ENCODE peak calls at places on chromosomes 5 and 9, in ten cellular contexts. L is sigmoid colon, T is cardiac fibroblast, X is B cell, O is brain microvascular endothelial cell, C is colonic mucosa, F is fibroblast of mammary gland, Y is neural crest cell, G is ascending aorta, D is Calu3. N is an unnamed sample.

GRCh38 chr9:80146466-80146865 is 574.7 kb downstream of the TLE4 start:
- DNase-seq in L (no peak), T (peak), X (no peak), O (peak), C (no peak), F (peak), Y (no peak), G (no peak), D (no peak), N (no peak)

GRCh38 chr9:114929166-114929565 is 1.2 kb downstream of the TNFSF8 start:
- DNase-seq in L (no peak), T (no peak), X (peak), O (no peak), C (no peak), F (no peak), Y (no peak), G (no peak), D (no peak), N (peak)

GRCh38 chr9:131657890-131658752 is 81.8 kb downstream of the RAPGEF1 start:
- DNase-seq in L (no peak), T (peak), X (no peak), O (peak), C (no peak), F (peak), Y (no peak), G (no peak), D (peak), N (no peak)

GRCh38 chr5:154321546-154321945 is 124.3 kb upstream of the SAP30L start:
- DNase-seq in L (no peak), T (no peak), X (no peak), O (no peak), C (no peak), F (no peak), Y (no peak), G (no peak), D (no peak), N (no peak)

GRCh38 chr9:38768351-38768761 is 48.4 kb upstream of the FAM240B start:
- DNase-seq in L (no peak), T (no peak), X (no peak), O (no peak), C (no peak), F (no peak), Y (no peak), G (no peak), D (no peak), N (no peak)

GRCh38 chr5:161847896-161848510 is at the start of gene GABRA1:
- DNase-seq in L (no peak), T (peak), X (no peak), O (no peak), C (no peak), F (no peak), Y (peak), G (no peak), D (no peak), N (no peak)

GRCh38 chr5:31738199-31738598 is 99.3 kb downstream of the PDZD2 start:
- DNase-seq in L (no peak), T (no peak), X (no peak), O (no peak), C (no peak), F (no peak), Y (no peak), G (no peak), D (no peak), N (no peak)

GRCh38 chr5:16550316-16550952 is 66.4 kb downstream of the RETREG1 start:
- DNase-seq in L (no peak), T (peak), X (no peak), O (no peak), C (peak), F (peak), Y (peak), G (no peak), D (peak), N (peak)

GRCh38 chr5:58317009-58317408 is 142.9 kb downstream of the PLK2 start:
- DNase-seq in L (no peak), T (no peak), X (no peak), O (no peak), C (no peak), F (no peak), Y (no peak), G (no peak), D (no peak), N (no peak)

GRCh38 chr5:159933531-159934485 is 17.5 kb downstream of the ADRA1B start:
- DNase-seq in L (no peak), T (no peak), X (no peak), O (no peak), C (no peak), F (no peak), Y (no peak), G (no peak), D (no peak), N (no peak)

GRCh38 chr9:14517154-14517906 is 175.9 kb downstream of the ZDHHC21 start:
- DNase-seq in L (no peak), T (no peak), X (no peak), O (no peak), C (no peak), F (no peak), Y (no peak), G (no peak), D (no peak), N (no peak)

GRCh38 chr9:100281676-100282387 is 70.9 kb downstream of the TEX10 start:
- DNase-seq in L (no peak), T (no peak), X (no peak), O (no peak), C (no peak), F (no peak), Y (no peak), G (no peak), D (no peak), N (no peak)

GRCh38 chr5:97224112-97224750 is 41.2 kb upstream of the RIOK2 start:
- DNase-seq in L (no peak), T (peak), X (no peak), O (no peak), C (no peak), F (peak), Y (no peak), G (no peak), D (no peak), N (no peak)

GRCh38 chr9:135137398-135137832 is 49.9 kb downstream of the OLFM1 start:
- DNase-seq in L (no peak), T (no peak), X (no peak), O (no peak), C (no peak), F (peak), Y (peak), G (no peak), D (no peak), N (no peak)

GRCh38 chr9:134489621-134490380 is 151.8 kb upstream of the COL5A1 start:
- DNase-seq in L (peak), T (no peak), X (no peak), O (no peak), C (no peak), F (no peak), Y (no peak), G (no peak), D (no peak), N (no peak)

GRCh38 chr9:89555426-89556375 is 49.1 kb upstream of the GADD45G start:
- DNase-seq in L (no peak), T (peak), X (no peak), O (no peak), C (no peak), F (peak), Y (no peak), G (no peak), D (no peak), N (peak)

GRCh38 chr9:106954562-106954961 is 91.6 kb downstream of the ZNF462 start:
- DNase-seq in L (no peak), T (peak), X (no peak), O (no peak), C (no peak), F (no peak), Y (no peak), G (no peak), D (no peak), N (no peak)

GRCh38 chr9:124353811-124354274 is 61.4 kb downstream of the PSMB7 start:
- DNase-seq in L (peak), T (peak), X (no peak), O (no peak), C (no peak), F (peak), Y (no peak), G (no peak), D (no peak), N (no peak)

GRCh38 chr9:126754436-126755324 is 50.2 kb upstream of the ZBTB43 start:
- DNase-seq in L (no peak), T (no peak), X (no peak), O (no peak), C (peak), F (no peak), Y (no peak), G (no peak), D (no peak), N (no peak)

GRCh38 chr5:87836696-87837095 is 424.0 kb upstream of the CCNH start:
- DNase-seq in L (no peak), T (no peak), X (no peak), O (no peak), C (no peak), F (no peak), Y (no peak), G (no peak), D (no peak), N (no peak)

GRCh38 chr9:135478858-135479468 is 619 bp upstream of the PPP1R26 start:
- DNase-seq in L (peak), T (peak), X (peak), O (no peak), C (peak), F (peak), Y (peak), G (no peak), D (peak), N (no peak)

GRCh38 chr9:95192631-95193030 is 124.9 kb downstream of the FANCC start:
- DNase-seq in L (no peak), T (no peak), X (no peak), O (no peak), C (no peak), F (no peak), Y (no peak), G (no peak), D (no peak), N (no peak)

GRCh38 chr5:110916373-110917049 is 155.0 kb upstream of the TSLP start:
- DNase-seq in L (no peak), T (peak), X (no peak), O (peak), C (no peak), F (peak), Y (no peak), G (no peak), D (peak), N (no peak)

GRCh38 chr9:131297903-131298302 is 8.4 kb downstream of the PLPP7 start:
- DNase-seq in L (no peak), T (no peak), X (no peak), O (no peak), C (no peak), F (no peak), Y (no peak), G (no peak), D (no peak), N (no peak)

GRCh38 chr5:56298329-56298962 is 65.3 kb upstream of the ANKRD55 start:
- DNase-seq in L (no peak), T (no peak), X (no peak), O (no peak), C (no peak), F (no peak), Y (no peak), G (no peak), D (no peak), N (no peak)
- TF ChIP-seq CTCF in L (no peak), T (no peak), X (no peak), O (no peak), C (no peak), F (no peak), Y (no peak), G (no peak), D (no peak), N (no peak)

DNA sequence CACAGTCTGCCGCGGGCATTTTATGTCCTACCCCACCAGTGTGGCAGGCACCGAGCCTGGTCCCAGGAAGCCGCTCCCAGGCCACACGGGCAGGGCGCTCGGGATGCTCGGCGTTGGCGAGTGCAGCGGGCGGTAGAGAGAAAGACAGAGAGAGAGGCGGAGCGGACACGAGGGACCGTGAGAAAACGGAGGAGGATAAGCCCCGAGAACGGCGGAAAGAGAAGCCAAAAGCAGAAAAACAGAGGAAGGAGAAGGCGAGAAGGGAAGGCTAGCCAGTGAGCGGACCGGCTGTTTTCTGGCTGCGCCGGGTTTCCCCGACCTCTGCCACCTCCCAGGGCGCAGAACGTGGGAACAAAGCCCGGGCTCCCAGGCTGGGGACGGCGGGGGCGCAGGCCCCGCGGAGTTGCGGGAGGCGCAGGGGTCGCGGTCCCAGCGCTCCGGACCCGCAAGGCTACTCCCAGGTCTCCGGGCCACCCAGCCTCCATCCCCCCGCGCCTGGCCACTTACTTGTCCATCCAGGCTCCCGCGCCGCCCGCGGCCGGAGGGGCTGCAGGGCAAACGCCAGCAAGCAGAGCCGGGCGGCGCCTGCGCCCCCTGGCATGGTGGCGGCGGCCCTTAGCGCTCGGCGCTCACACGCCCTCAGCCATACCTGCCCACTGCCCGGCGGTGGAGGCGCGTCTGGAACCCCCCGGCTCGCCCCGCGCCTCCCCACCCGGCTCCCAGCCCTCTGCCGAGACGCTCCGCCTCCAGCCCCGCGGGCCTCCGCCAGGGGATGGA is at the start of gene ADAM19:
- DNase-seq in L (peak), T (peak), X (peak), O (no peak), C (no peak), F (peak), Y (peak), G (no peak), D (peak), N (peak)
- TF ChIP-seq CTCF in L (no peak), T (no peak), X (peak), O (no peak), C (no peak), F (no peak), Y (no peak), G (no peak), D (no peak), N (no peak)

GRCh38 chr9:137366445-137366810 is 56.5 kb downstream of the EXD3 start:
- DNase-seq in L (peak), T (no peak), X (peak), O (no peak), C (no peak), F (no peak), Y (no peak), G (no peak), D (no peak), N (no peak)
- TF ChIP-seq CTCF in L (no peak), T (no peak), X (no peak), O (no peak), C (no peak), F (no peak), Y (no peak), G (no peak), D (no peak), N (no peak)

GRCh38 chr5:34674226-34674625 is 18.1 kb downstream of the RAI14 start:
- DNase-seq in L (no peak), T (peak), X (no peak), O (peak), C (no peak), F (peak), Y (no peak), G (no peak), D (no peak), N (no peak)

GRCh38 chr5:34675857-34676256 is 19.7 kb downstream of the RAI14 start:
- DNase-seq in L (no peak), T (peak), X (no peak), O (no peak), C (no peak), F (peak), Y (no peak), G (no peak), D (no peak), N (no peak)

GRCh38 chr5:34676409-34676808 is 20.3 kb downstream of the RAI14 start:
- DNase-seq in L (no peak), T (peak), X (no peak), O (peak), C (no peak), F (peak), Y (no peak), G (no peak), D (no peak), N (no peak)

GRCh38 chr5:34672196-34672595 is 16.1 kb downstream of the RAI14 start:
- DNase-seq in L (no peak), T (no peak), X (no peak), O (no peak), C (no peak), F (no peak), Y (no peak), G (no peak), D (no peak), N (no peak)

GRCh38 chr5:34673463-34674125 is 17.5 kb downstream of the RAI14 start:
- DNase-seq in L (no peak), T (no peak), X (no peak), O (no peak), C (no peak), F (no peak), Y (no peak), G (no peak), D (no peak), N (no peak)
- TF ChIP-seq CTCF in L (no peak), T (no peak), X (no peak), O (peak), C (no peak), F (no peak), Y (no peak), G (no peak), D (no peak), N (no peak)

GRCh38 chr9:2802494-2802921 is 41.4 kb downstream of the PUM3 start:
- DNase-seq in L (no peak), T (peak), X (no peak), O (no peak), C (no peak), F (peak), Y (no peak), G (no peak), D (no peak), N (no peak)

GRCh38 chr9:2798423-2798822 is 45.5 kb downstream of the PUM3 start:
- DNase-seq in L (no peak), T (no peak), X (no peak), O (no peak), C (no peak), F (peak), Y (no peak), G (no peak), D (no peak), N (peak)

DNA sequence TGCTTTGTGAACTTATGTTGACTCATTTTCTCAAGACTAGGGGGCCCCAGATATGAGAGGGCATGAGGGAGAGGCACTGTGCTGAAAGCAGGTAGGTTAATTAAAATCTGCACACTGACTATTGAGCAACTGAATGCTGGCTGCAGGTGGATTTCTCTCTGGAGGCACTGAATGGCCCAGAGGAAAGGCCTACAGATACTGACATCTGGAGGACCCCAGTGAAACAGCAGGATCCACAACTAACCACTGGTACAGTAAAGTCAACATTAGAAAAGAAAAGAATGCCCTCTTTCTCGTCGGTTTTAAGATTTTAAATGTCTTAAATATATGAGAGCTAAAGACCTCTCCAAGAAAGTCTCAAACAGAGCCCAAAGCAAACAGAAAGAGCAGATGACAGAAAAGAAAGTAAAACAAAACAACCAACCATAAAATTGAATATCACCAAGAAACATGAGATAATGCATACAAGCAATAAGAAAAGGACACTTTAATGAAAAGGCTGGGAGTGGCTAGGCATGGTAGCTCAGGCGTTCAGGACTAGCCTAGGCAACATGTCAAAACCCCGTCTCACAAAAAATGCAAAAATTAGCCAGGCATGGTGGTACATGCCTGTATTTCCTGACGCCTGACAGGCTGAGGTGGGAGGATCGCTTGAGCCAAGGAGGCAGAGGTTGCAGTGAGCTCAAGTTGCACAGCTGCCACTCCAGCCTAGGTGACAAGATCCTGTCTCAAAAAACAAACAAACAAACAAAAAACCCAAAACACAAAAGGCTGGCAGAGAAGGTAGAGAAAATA is 43.3 kb downstream of the PUM3 start:
- DNase-seq in L (no peak), T (peak), X (no peak), O (no peak), C (no peak), F (peak), Y (no peak), G (no peak), D (no peak), N (no peak)
- TF ChIP-seq CTCF in L (no peak), T (peak), X (no peak), O (peak), C (peak), F (peak), Y (peak), G (peak), D (no peak), N (no peak)

GRCh38 chr5:144141581-144141980 is 28.9 kb downstream of the YIPF5 start:
- DNase-seq in L (no peak), T (no peak), X (no peak), O (no peak), C (no peak), F (no peak), Y (no peak), G (no peak), D (no peak), N (no peak)

GRCh38 chr5:144142030-144142825 is 28.2 kb downstream of the YIPF5 start:
- DNase-seq in L (no peak), T (peak), X (peak), O (peak), C (no peak), F (peak), Y (no peak), G (no peak), D (no peak), N (peak)

GRCh38 chr5:144142826-144143167 is 27.7 kb downstream of the YIPF5 start:
- DNase-seq in L (no peak), T (no peak), X (no peak), O (no peak), C (no peak), F (no peak), Y (no peak), G (no peak), D (no peak), N (no peak)

GRCh38 chr5:144143625-144144024 is 26.8 kb downstream of the YIPF5 start:
- DNase-seq in L (no peak), T (no peak), X (no peak), O (no peak), C (no peak), F (no peak), Y (no peak), G (no peak), D (no peak), N (no peak)

GRCh38 chr5:144139586-144139985 is 30.9 kb downstream of the YIPF5 start:
- DNase-seq in L (no peak), T (peak), X (no peak), O (peak), C (no peak), F (peak), Y (no peak), G (no peak), D (no peak), N (no peak)
- TF ChIP-seq CTCF in L (no peak), T (peak), X (no peak), O (peak), C (no peak), F (peak), Y (no peak), G (no peak), D (no peak), N (no peak)

GRCh38 chr5:35963381-35963843 is 25.0 kb upstream of the CAPSL start:
- DNase-seq in L (no peak), T (peak), X (no peak), O (peak), C (peak), F (peak), Y (no peak), G (no peak), D (peak), N (no peak)
- TF ChIP-seq CTCF in L (no peak), T (peak), X (no peak), O (peak), C (peak), F (peak), Y (peak), G (no peak), D (peak), N (no peak)

GRCh38 chr5:112491257-112491656 is 72.2 kb upstream of the EPB41L4A start:
- DNase-seq in L (no peak), T (peak), X (no peak), O (no peak), C (no peak), F (peak), Y (no peak), G (no peak), D (peak), N (no peak)
- TF ChIP-seq CTCF in L (no peak), T (peak), X (peak), O (peak), C (peak), F (peak), Y (peak), G (no peak), D (peak), N (no peak)

GRCh38 chr5:77630246-77631165 is 8.0 kb downstream of the OTP start:
- DNase-seq in L (no peak), T (no peak), X (peak), O (no peak), C (peak), F (no peak), Y (no peak), G (no peak), D (peak), N (peak)
- TF ChIP-seq CTCF in L (no peak), T (no peak), X (no peak), O (peak), C (no peak), F (no peak), Y (peak), G (no peak), D (no peak), N (peak)